ENCODE peak calls at places on chromosomes 5 and 9, in five cellular contexts. I, W, G, S and D are unnamed samples.

GRCh38 chr5:115656404-115656803 is 30.6 kb upstream of the TMED7 start:
- DNase-seq in G (no peak), W (no peak), I (no peak), S (no peak), D (no peak)

GRCh38 chr9:20414150-20414549 is 208.1 kb downstream of the MLLT3 start:
- DNase-seq in W (no peak), S (no peak), I (no peak), G (no peak), D (no peak)

GRCh38 chr5:38403407-38403806 is 145.0 kb downstream of the EGFLAM start:
- DNase-seq in G (no peak), I (peak; percentile 29), W (no peak), S (no peak), D (no peak)

GRCh38 chr9:91694081-91694870 is 255.8 kb downstream of the ROR2 start:
- DNase-seq in W (no peak), G (no peak), S (no peak), I (no peak), D (no peak)

GRCh38 chr5:112412370-112412769 is 6.7 kb downstream of the EPB41L4A start:
- DNase-seq in G (no peak), S (no peak), I (no peak), W (no peak), D (no peak)

GRCh38 chr5:139482050-139482889 is at the start of gene STING1:
- DNase-seq in S (no peak), W (no peak), I (peak; percentile 99), G (peak; percentile 31), D (no peak)

GRCh38 chr5:42843675-42844292 is 32.1 kb upstream of the SELENOP start:
- DNase-seq in W (no peak), G (no peak), I (no peak), S (no peak), D (no peak)

GRCh38 chr5:78983601-78984000 is 1.5 kb downstream of the ARSB start:
- DNase-seq in I (no peak), S (no peak), G (no peak), W (no peak), D (no peak)

GRCh38 chr9:124022201-124023121 is 10.9 kb downstream of the LHX2 start:
- DNase-seq in I (no peak), G (no peak), W (no peak), S (peak; percentile 83), D (peak; percentile 93)

GRCh38 chr9:70061776-70062175 is 18.1 kb downstream of the MAMDC2 start:
- DNase-seq in W (no peak), G (no peak), S (no peak), I (no peak), D (no peak)

GRCh38 chr9:70066874-70067273 is 23.2 kb downstream of the MAMDC2 start:
- DNase-seq in G (no peak), S (no peak), I (no peak), W (no peak), D (no peak)

GRCh38 chr9:70064496-70064895 is 20.8 kb downstream of the MAMDC2 start:
- DNase-seq in I (no peak), G (no peak), S (no peak), W (no peak), D (no peak)

GRCh38 chr9:70066418-70066817 is 22.8 kb downstream of the MAMDC2 start:
- DNase-seq in I (no peak), G (no peak), W (no peak), S (no peak), D (no peak)

DNA sequence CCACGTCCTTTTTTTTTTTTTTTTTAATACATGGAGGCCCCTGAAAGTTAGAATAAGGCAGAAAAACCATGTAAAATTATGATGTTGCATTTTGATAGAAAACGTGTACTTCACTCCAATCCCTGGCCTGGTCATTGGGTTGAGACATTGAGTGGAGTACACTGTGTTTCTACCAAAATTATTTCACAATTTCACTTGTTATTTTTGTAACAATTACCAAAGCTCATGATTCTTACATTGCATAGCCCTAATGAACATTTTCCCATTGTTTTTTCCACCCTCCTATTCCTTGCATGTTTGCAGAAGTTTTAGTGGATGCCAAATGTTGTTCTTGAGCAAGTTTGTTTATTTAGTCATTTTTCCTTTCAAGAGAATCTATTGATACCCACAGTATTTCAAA is 21.9 kb downstream of the MAMDC2 start:
- DNase-seq in W (no peak), S (no peak), I (no peak), G (no peak), D (no peak)
- H2BK12ac ChIP-seq in W (no peak overlapping the region), S (no peak overlapping the region), I (no peak overlapping the region), G (no peak overlapping the region), D (no peak overlapping the region)

GRCh38 chr9:27673626-27674025 is 100.3 kb upstream of the C9orf72 start:
- DNase-seq in W (no peak), G (peak; percentile 17), S (no peak), I (no peak), D (no peak)
- H2BK12ac ChIP-seq in W (no peak overlapping the region), G (no peak overlapping the region), S (no peak overlapping the region), I (no peak overlapping the region), D (no peak overlapping the region)

GRCh38 chr9:135279385-135279784 is 191.9 kb downstream of the OLFM1 start:
- DNase-seq in W (no peak), S (no peak), I (no peak), G (no peak), D (no peak)
- H2BK12ac ChIP-seq in W (no peak overlapping the region), S (no peak overlapping the region), I (no peak overlapping the region), G (no peak overlapping the region), D (no peak overlapping the region)

DNA sequence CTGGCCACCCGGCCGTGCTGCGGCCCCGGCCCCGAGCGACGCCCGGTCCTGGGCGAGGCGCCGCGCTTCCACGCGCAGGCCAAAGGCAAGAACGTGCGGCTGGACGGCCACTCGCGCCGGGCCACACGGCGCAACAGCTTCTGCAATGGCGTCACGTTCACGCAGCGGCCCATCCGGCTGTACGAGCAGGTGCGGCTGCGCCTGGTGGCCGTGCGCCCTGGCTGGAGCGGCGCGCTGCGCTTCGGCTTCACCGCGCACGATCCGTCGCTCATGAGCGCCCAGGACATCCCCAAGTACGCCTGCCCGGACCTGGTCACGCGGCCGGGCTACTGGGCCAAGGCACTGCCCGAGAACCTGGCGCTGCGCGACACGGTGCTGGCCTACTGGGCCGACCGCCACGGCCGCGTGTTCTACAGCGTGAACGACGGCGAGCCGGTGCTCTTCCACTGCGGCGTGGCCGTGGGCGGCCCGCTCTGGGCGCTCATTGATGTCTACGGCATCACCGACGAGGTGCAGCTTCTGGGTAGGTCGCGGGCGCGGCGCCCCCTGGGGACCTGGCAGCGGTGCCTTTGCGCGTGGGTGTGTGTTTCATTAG is 28.8 kb downstream of the NEURL1B start:
- DNase-seq in G (no peak), S (peak; percentile 70), I (no peak), W (no peak), D (no peak)
- H2BK12ac ChIP-seq in G (no peak overlapping the region), S (no peak overlapping the region), I (no peak overlapping the region), W (no peak overlapping the region), D (no peak overlapping the region)

GRCh38 chr5:58327289-58327688 is 132.6 kb downstream of the PLK2 start:
- DNase-seq in S (no peak), I (no peak), G (no peak), W (no peak), D (no peak)
- H2BK12ac ChIP-seq in S (no peak overlapping the region), I (no peak overlapping the region), G (no peak overlapping the region), W (no peak overlapping the region), D (no peak overlapping the region)